ENCODE peak calls at places on chromosomes 1 and 21, in five cellular contexts. V is amygdala; R is activated naive CD8-positive, alpha-beta T cell treated with anti-CD3 and anti-CD28 coated beads for 36 hours; Z is T-helper 2 cell; J is neural crest cell. S is an unnamed sample.

GRCh38 chr1:97145321-97145956 is 423.9 kb downstream of the PTBP2 start:
- DNase-seq in V (peak), R (no peak), Z (no peak), J (no peak), S (no peak)

GRCh38 chr1:34373912-34374311 is 197.2 kb downstream of the C1orf94 start:
- DNase-seq in J (no peak), Z (no peak), R (no peak), V (no peak), S (no peak)

GRCh38 chr21:33286076-33286475 is 19.9 kb downstream of the IL10RB start:
- DNase-seq in J (no peak), Z (no peak), V (no peak), R (no peak), S (no peak)

GRCh38 chr1:208857471-208857870 is 613.3 kb upstream of the PLXNA2 start:
- DNase-seq in R (no peak), Z (no peak), J (no peak), V (no peak), S (no peak)

GRCh38 chr1:2416403-2416802 is 4.0 kb upstream of the PEX10 start:
- DNase-seq in R (peak), Z (peak), V (no peak), J (no peak), S (no peak)

GRCh38 chr1:113538225-113538624 is 147.9 kb downstream of the MAGI3 start:
- DNase-seq in Z (no peak), J (no peak), R (no peak), V (no peak), S (no peak)

GRCh38 chr1:89531480-89532139 is 7.0 kb downstream of the LRRC8B start:
- DNase-seq in J (no peak), R (no peak), Z (no peak), V (no peak), S (no peak)

GRCh38 chr1:223479718-223480425 is 86.7 kb downstream of the CCDC185 start:
- DNase-seq in V (no peak), Z (no peak), J (no peak), R (no peak), S (no peak)

GRCh38 chr1:1599030-1599916 is 662 bp downstream of the FNDC10 start:
- DNase-seq in V (no peak), R (peak), J (no peak), Z (no peak), S (no peak)

GRCh38 chr1:21351898-21352297 is 61.6 kb upstream of the ECE1 start:
- DNase-seq in V (no peak), R (no peak), J (no peak), Z (no peak), S (no peak)

GRCh38 chr1:37468037-37468436 is 6.3 kb upstream of the ZC3H12A start:
- DNase-seq in J (no peak), V (no peak), Z (no peak), R (no peak), S (no peak)

GRCh38 chr21:18521204-18521603 is 117.6 kb upstream of the TMPRSS15 start:
- DNase-seq in R (no peak), Z (no peak), J (no peak), V (no peak), S (no peak)

GRCh38 chr1:153658400-153659174 is at the start of gene SNAPIN:
- DNase-seq in V (peak), J (peak), Z (peak), R (peak), S (no peak)

GRCh38 chr1:229248821-229249817 is 21.8 kb upstream of the RAB4A start:
- DNase-seq in V (no peak), Z (no peak), R (no peak), J (no peak), S (no peak)

GRCh38 chr1:241532173-241532553 is at the start of gene KMO:
- DNase-seq in J (no peak), V (no peak), R (no peak), Z (no peak), S (no peak)

GRCh38 chr1:239719642-239720258 is 333.4 kb downstream of the CHRM3 start:
- DNase-seq in Z (peak), V (no peak), J (no peak), R (peak), S (no peak)

GRCh38 chr1:9388628-9389184 is 96.0 kb downstream of the SPSB1 start:
- DNase-seq in J (no peak), V (no peak), R (no peak), Z (no peak), S (no peak)

GRCh38 chr21:44049606-44050005 is 37.5 kb downstream of the TRAPPC10 start:
- DNase-seq in R (no peak), Z (no peak), J (no peak), V (no peak), S (no peak)

GRCh38 chr1:1748686-1749321 is 24.6 kb upstream of the CDK11A start:
- DNase-seq in V (no peak), R (no peak), Z (no peak), J (no peak), S (no peak)

GRCh38 chr21:16322423-16322822 is 592.6 kb downstream of the USP25 start:
- DNase-seq in R (no peak), Z (no peak), J (no peak), V (no peak), S (no peak)

GRCh38 chr21:44291078-44291935 is 5.6 kb downstream of the AIRE start:
- DNase-seq in Z (no peak), J (no peak), R (no peak), V (no peak), S (no peak)

GRCh38 chr1:226526801-226527595 is 21.6 kb upstream of the STUM start:
- DNase-seq in Z (no peak), V (no peak), J (no peak), R (no peak), S (peak)

GRCh38 chr1:33032126-33032869 is 4.4 kb downstream of the AK2 start:
- DNase-seq in V (no peak), Z (no peak), J (no peak), R (no peak), S (no peak)

GRCh38 chr1:1917995-1918900 is 831 bp downstream of the TMEM52 start:
- DNase-seq in V (no peak), J (no peak), Z (no peak), R (no peak), S (no peak)

GRCh38 chr1:223726380-223727001 is 14.2 kb downstream of the CAPN2 start:
- DNase-seq in V (no peak), J (peak), Z (peak), R (peak), S (no peak)

GRCh38 chr1:210841926-210842625 is 291.9 kb downstream of the KCNH1 start:
- DNase-seq in J (no peak), V (no peak), R (no peak), Z (no peak), S (no peak)

GRCh38 chr1:32180186-32181060 is 948 bp downstream of the TXLNA start:
- DNase-seq in R (peak), J (peak), V (no peak), Z (peak), S (no peak)

GRCh38 chr21:45592626-45593134 is 50.4 kb upstream of the SLC19A1 start:
- DNase-seq in J (no peak), Z (no peak), V (no peak), R (no peak), S (no peak)

S was measured in iPS DF 6.9.